ENCODE peak calls at places on chromosomes 2 and 18, in nine cellular contexts. L is testis, T is sigmoid colon, I is transverse colon, C is stomach, U is spleen, W is IMR-90, R is esophagus muscularis mucosa, Q is body of pancreas. P is an unnamed sample.

GRCh38 chr2:127641133-127641532 is 4.8 kb upstream of the GPR17 start:
- DNase-seq in Q (no peak), C (no peak), I (no peak), R (no peak), U (no peak), L (no peak), T (no peak), W (no peak), P (no peak)

GRCh38 chr2:55901941-55902340 is 21.6 kb downstream of the EFEMP1 start:
- DNase-seq in T (no peak), W (no peak), R (no peak), U (no peak), C (no peak), Q (no peak), L (no peak), I (no peak), P (no peak)

GRCh38 chr2:215736653-215737290 is 276.6 kb downstream of the MREG start:
- DNase-seq in L (no peak), W (peak; percentile 85), T (no peak), U (no peak), R (no peak), I (no peak), Q (no peak), C (no peak), P (no peak)

GRCh38 chr18:43847164-43848091 is 570.1 kb upstream of the SYT4 start:
- DNase-seq in C (no peak), W (peak; percentile 22), R (no peak), L (no peak), Q (no peak), T (no peak), I (no peak), U (no peak), P (no peak)

GRCh38 chr2:216188956-216189355 is 79.8 kb downstream of the XRCC5 start:
- DNase-seq in U (no peak), Q (no peak), T (no peak), L (no peak), I (no peak), R (no peak), C (no peak), W (peak; percentile 18), P (no peak)

GRCh38 chr2:45024600-45025291 is 15.5 kb upstream of the SIX2 start:
- DNase-seq in W (peak; percentile 53), L (no peak), R (no peak), T (no peak), I (no peak), C (no peak), U (no peak), Q (peak; percentile 68), P (no peak)

GRCh38 chr2:103448416-103448815 is 686.6 kb downstream of the TMEM182 start:
- DNase-seq in T (no peak), W (no peak), R (no peak), L (no peak), I (no peak), U (no peak), C (no peak), Q (no peak), P (no peak)

GRCh38 chr2:26784570-26785234 is 1.2 kb upstream of the CENPA start:
- DNase-seq in T (no peak), C (no peak), I (no peak), Q (no peak), W (no peak), U (no peak), R (no peak), L (no peak), P (no peak)

GRCh38 chr2:237731663-237732062 is 66.9 kb upstream of the RBM44 start:
- DNase-seq in R (no peak), T (peak; percentile 68), U (no peak), Q (no peak), I (no peak), L (no peak), W (peak; percentile 81), C (no peak), P (no peak)
- TF ChIP-seq POLR2A in R (no peak), T (no peak), U (no peak), Q (no peak), I (no peak), L (no peak), W (no peak), C (no peak), P (no peak)

DNA sequence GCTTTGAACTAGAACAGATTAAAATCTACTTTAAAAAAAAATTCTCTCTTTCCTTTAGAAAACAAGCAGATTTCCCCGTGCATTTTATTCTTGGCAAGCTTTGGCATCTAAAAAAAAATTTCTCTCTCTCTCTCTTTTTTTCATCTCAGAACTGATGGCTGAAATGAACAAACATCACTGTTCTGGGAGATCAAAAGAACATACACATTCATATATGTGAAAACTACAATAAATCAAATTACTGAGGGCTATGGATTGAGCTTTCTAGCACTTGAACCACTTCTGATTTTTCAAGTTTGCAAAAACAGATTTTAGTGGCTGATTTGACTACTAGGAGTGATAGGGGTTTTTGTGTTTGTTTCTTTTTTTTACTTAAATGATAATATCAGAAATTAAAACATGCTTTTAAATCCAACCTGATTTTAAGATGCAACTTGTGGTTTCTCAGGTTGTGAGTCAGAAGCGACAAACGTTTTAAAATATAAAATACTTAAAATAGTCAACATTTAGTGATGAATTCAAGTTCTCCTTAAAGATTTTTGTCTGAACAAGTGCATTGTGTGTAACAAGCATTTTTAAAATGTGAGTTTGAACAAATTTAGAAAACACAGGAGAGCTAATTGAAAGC is 3.4 kb downstream of the TBR1 start:
- DNase-seq in R (no peak), L (no peak), C (no peak), W (no peak), T (no peak), I (no peak), Q (no peak), U (no peak), P (no peak)
- H3K27me3 ChIP-seq in R (peaks cover 100% of the 10 kb centered on the region), L (peaks cover 3% of the 10 kb centered on the region), C (peaks cover 59% of the 10 kb centered on the region), W (peaks cover 92% of the 10 kb centered on the region), T (peaks cover 100% of the 10 kb centered on the region), I (peaks cover 100% of the 10 kb centered on the region), Q (no peaks in the 10 kb centered on the region), U (peaks cover 100% of the 10 kb centered on the region), P (peaks cover 82% of the 10 kb centered on the region)

GRCh38 chr18:48975817-48976649 is 25.3 kb upstream of the SMAD7 start:
- DNase-seq in R (no peak), U (peak; percentile 87), Q (peak; percentile 78), T (no peak), I (peak; percentile 67), L (peak; percentile 47), W (peak; percentile 57), C (peak; percentile 75), P (peak; percentile 63)
- TF ChIP-seq POLR2A in R (no peak), U (no peak), Q (no peak), T (no peak), I (no peak), L (no peak), W (peak; percentile 40), C (no peak), P (no peak)

DNA sequence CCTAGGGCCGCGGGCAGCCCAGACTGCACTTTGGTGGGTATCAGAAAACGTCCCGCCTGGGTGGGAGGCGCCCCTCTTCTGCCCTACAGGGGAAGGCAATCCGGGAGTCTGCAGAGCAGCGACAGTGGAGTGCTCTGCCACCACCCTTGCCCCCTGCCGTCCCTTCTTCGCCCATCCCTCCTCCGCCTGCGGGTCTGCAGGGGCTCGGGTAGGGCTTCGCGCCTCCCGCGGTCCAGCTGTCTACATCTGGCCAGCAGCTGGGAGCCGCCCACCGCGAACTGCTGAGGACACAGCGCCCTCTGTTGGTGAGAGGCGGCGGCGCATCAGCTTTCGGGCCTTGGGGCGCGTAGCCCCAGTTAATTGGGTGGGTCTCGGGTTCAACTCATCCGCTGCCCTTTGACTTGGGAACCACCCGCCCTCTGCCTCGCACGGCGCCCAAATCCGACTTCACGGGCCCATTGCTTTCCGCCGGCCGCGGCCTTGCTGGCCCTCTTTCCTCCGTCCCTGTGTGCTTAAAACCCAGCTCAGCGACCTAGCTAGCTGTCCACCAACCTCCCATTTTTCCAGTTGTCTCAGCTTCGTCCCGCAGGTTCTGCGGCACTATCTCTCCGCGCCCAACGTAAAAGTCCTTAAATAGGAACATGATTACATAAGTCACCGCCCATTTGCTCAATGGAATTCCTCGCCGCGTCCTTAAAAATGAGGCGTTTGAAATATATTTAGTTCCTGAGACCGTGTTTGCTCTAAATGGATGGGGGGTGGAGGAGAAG is 17.6 kb downstream of the WNT10A start:
- DNase-seq in I (peak; percentile 80), Q (peak; percentile 63), C (peak; percentile 79), U (peak; percentile 94), R (no peak), T (peak; percentile 79), L (peak; percentile 86), W (peak; percentile 18), P (peak; percentile 58)
- H3K27me3 ChIP-seq in I (peaks cover 98% of the 10 kb centered on the region), Q (peaks cover 6% of the 10 kb centered on the region), C (peaks cover 10% of the 10 kb centered on the region), U (peaks cover 33% of the 10 kb centered on the region), R (peaks cover 100% of the 10 kb centered on the region), T (peaks cover 99% of the 10 kb centered on the region), L (no peaks in the 10 kb centered on the region), W (peaks cover 77% of the 10 kb centered on the region), P (peaks cover 72% of the 10 kb centered on the region)

GRCh38 chr2:200987137-200987536 is 23.7 kb upstream of the ORC2 start:
- DNase-seq in R (no peak), U (no peak), I (no peak), T (no peak), W (no peak), L (no peak), Q (no peak), C (no peak), P (no peak)
- TF ChIP-seq POLR2A in R (no peak), U (no peak), I (no peak), T (no peak), W (no peak), L (no peak), Q (no peak), C (no peak), P (no peak)

GRCh38 chr2:60585276-60585675 is 31.8 kb upstream of the BCL11A start:
- DNase-seq in I (no peak), T (no peak), R (no peak), W (no peak), C (no peak), Q (no peak), U (no peak), L (no peak), P (no peak)
- H3K27me3 ChIP-seq in I (peaks cover 20% of the 10 kb centered on the region), T (no peaks in the 10 kb centered on the region), R (peaks cover 51% of the 10 kb centered on the region), W (peaks cover 6% of the 10 kb centered on the region), C (no peaks in the 10 kb centered on the region), Q (no peaks in the 10 kb centered on the region), U (peaks cover 6% of the 10 kb centered on the region), L (no peaks in the 10 kb centered on the region), P (peaks cover 4% of the 10 kb centered on the region)

GRCh38 chr2:170086751-170087150 is 91.2 kb upstream of the MYO3B start:
- DNase-seq in T (no peak), I (no peak), C (no peak), W (no peak), Q (no peak), L (no peak), U (no peak), R (no peak), P (no peak)
- TF ChIP-seq POLR2A in T (no peak), I (no peak), C (no peak), W (no peak), Q (no peak), L (no peak), U (no peak), R (no peak), P (no peak)